ENCODE peak calls at places on chromosomes 4 and X, in four cellular contexts. H is NCI-H1092 treated with DMSO at 0.1 percent for 48 hours, Y is cardiac muscle cell, S is WTC11. O is an unnamed sample.

GRCh38 chr4:28241021-28241420 is 1380.4 kb downstream of the STIM2 start:
- DNase-seq in H (no peak), Y (no peak), S (no peak), O (no peak)

GRCh38 chr4:53552711-53553110 is 38.6 kb downstream of the LNX1 start:
- DNase-seq in H (no peak), Y (no peak), S (no peak), O (no peak)

GRCh38 chr4:10690185-10690907 is 5.8 kb upstream of the CLNK start:
- DNase-seq in H (no peak), Y (no peak), S (no peak), O (no peak)

GRCh38 chrX:130805906-130806305 is 97.1 kb downstream of the ENOX2 start:
- DNase-seq in H (no peak), Y (no peak), S (no peak), O (no peak)

GRCh38 chr4:102809691-102810090 is 17.7 kb downstream of the UBE2D3 start:
- DNase-seq in H (no peak), Y (no peak), S (no peak), O (no peak)

GRCh38 chr4:55635760-55636621 is at the start of gene NMU:
- DNase-seq in H (peak), Y (peak), S (peak), O (peak)

GRCh38 chrX:19799319-19800182 is 87.8 kb downstream of the SH3KBP1 start:
- DNase-seq in H (peak), Y (peak), S (no peak), O (no peak)

GRCh38 chr4:145984563-145984962 is 45.9 kb upstream of the ZNF827 start:
- DNase-seq in H (no peak), Y (no peak), S (no peak), O (no peak)

GRCh38 chr4:11700751-11701226 is 272.1 kb upstream of the HS3ST1 start:
- DNase-seq in H (no peak), Y (no peak), S (no peak), O (no peak)

GRCh38 chr4:35835893-35836292 is 408.4 kb downstream of the ARAP2 start:
- DNase-seq in H (no peak), Y (no peak), S (no peak), O (no peak)

GRCh38 chr4:104938624-104939023 is 208.1 kb upstream of the TET2 start:
- DNase-seq in H (no peak), Y (no peak), S (no peak), O (no peak)

GRCh38 chr4:99054428-99054994 is 34.1 kb downstream of the ADH5 start:
- DNase-seq in H (no peak), Y (no peak), S (no peak), O (no peak)

GRCh38 chr4:18954538-18954937 is 933.0 kb upstream of the LCORL start:
- DNase-seq in H (no peak), Y (no peak), S (no peak), O (no peak)

GRCh38 chr4:102808009-102808408 is 19.3 kb downstream of the UBE2D3 start:
- DNase-seq in H (no peak), Y (no peak), S (no peak), O (no peak)

GRCh38 chr4:173146456-173146855 is 22.2 kb upstream of the GALNT7 start:
- DNase-seq in H (no peak), Y (no peak), S (no peak), O (no peak)

GRCh38 chr4:174999407-174999806 is 81.2 kb downstream of the ADAM29 start:
- DNase-seq in H (no peak), Y (no peak), S (no peak), O (no peak)

GRCh38 chrX:111009256-111009655 is 86.7 kb upstream of the PAK3 start:
- DNase-seq in H (no peak), Y (no peak), S (no peak), O (no peak)

GRCh38 chr4:48018112-48018511 is 1.5 kb downstream of the NIPAL1 start:
- DNase-seq in H (no peak), Y (no peak), S (no peak), O (no peak)

GRCh38 chrX:22629105-22629725 is 356.5 kb downstream of the CBLL2 start:
- DNase-seq in H (no peak), Y (peak), S (no peak), O (no peak)

GRCh38 chr4:15920723-15921591 is 17.6 kb downstream of the FGFBP1 start:
- DNase-seq in H (no peak), Y (peak), S (no peak), O (no peak)

GRCh38 chrX:55619547-55619946 is 3.7 kb upstream of the FOXR2 start:
- DNase-seq in H (no peak), Y (no peak), S (no peak), O (no peak)

GRCh38 chrX:120281021-120281624 is 30.1 kb downstream of the TMEM255A start:
- DNase-seq in H (no peak), Y (no peak), S (no peak), O (no peak)

GRCh38 chr4:53987761-53988171 is 76.6 kb downstream of the CHIC2 start:
- DNase-seq in H (no peak), Y (peak), S (no peak), O (no peak)

GRCh38 chr4:158958489-158959270 is 144.2 kb upstream of the RAPGEF2 start:
- DNase-seq in H (no peak), Y (peak), S (no peak), O (no peak)

GRCh38 chr4:113643505-113643904 is 118.0 kb downstream of the CAMK2D start:
- DNase-seq in H (no peak), Y (peak), S (no peak), O (no peak)

GRCh38 chr4:8488791-8489369 is 48.3 kb downstream of the TRMT44 start:
- DNase-seq in H (no peak), Y (no peak), S (no peak), O (no peak)

GRCh38 chrX:135543924-135544323 is 23.5 kb downstream of the INTS6L start:
- DNase-seq in H (no peak), Y (no peak), S (peak), O (peak)

GRCh38 chr4:1260418-1261106 is 11.6 kb upstream of the CTBP1 start:
- DNase-seq in H (peak), Y (no peak), S (no peak), O (no peak)

GRCh38 chr4:20684852-20685763 is 15.2 kb upstream of the PACRGL start:
- DNase-seq in H (peak), Y (peak), S (no peak), O (no peak)

GRCh38 chrX:151754641-151755215 is 20.2 kb downstream of the CNGA2 start:
- DNase-seq in H (peak), Y (peak), S (no peak), O (no peak)

GRCh38 chr4:8727546-8728510 is 135.3 kb downstream of the CPZ start:
- DNase-seq in H (no peak), Y (no peak), S (no peak), O (peak)

GRCh38 chr4:2962614-2963184 is 507 bp downstream of the NOP14 start:
- DNase-seq in H (peak), Y (peak), S (peak), O (peak)

GRCh38 chrX:102917801-102918200 is 19.3 kb upstream of the RAB40AL start:
- DNase-seq in H (no peak), Y (no peak), S (no peak), O (no peak)

GRCh38 chr4:2243682-2244380 is 1.9 kb upstream of the HAUS3 start:
- DNase-seq in H (peak), Y (peak), S (peak), O (peak)

GRCh38 chr4:69649207-69649606 is 3.8 kb downstream of the UGT2A1 start:
- DNase-seq in H (no peak), Y (no peak), S (no peak), O (no peak)

GRCh38 chr4:84420608-84421007 is 78.5 kb downstream of the NKX6-1 start:
- DNase-seq in H (no peak), Y (no peak), S (no peak), O (no peak)

GRCh38 chrX:153818571-153819397 is 11.6 kb downstream of the PDZD4 start:
- DNase-seq in H (peak), Y (peak), S (peak), O (no peak)

GRCh38 chr4:39067451-39067850 is 5.4 kb downstream of the KLHL5 start:
- DNase-seq in H (no peak), Y (peak), S (no peak), O (no peak)

GRCh38 chr4:100340534-100341364 is 150.5 kb upstream of the DDIT4L start:
- DNase-seq in H (no peak), Y (peak), S (no peak), O (no peak)

O was measured in H9.